ENCODE peak calls at places on chromosomes 4 and X, in six cellular contexts. Y is GM12865, Z is C1 segment of cervical spinal cord, I is Peyer's patch, N is A549, C is immature natural killer cell. E is an unnamed sample.

GRCh38 chr4:121822796-121823504 is 733 bp downstream of the CCNA2 start:
- DNase-seq in I (peak), Z (no peak), Y (peak), C (no peak), N (peak), E (no peak)

GRCh38 chrX:65697915-65698796 is 30.7 kb downstream of the MSN start:
- DNase-seq in N (no peak), Y (peak), I (peak), Z (no peak), C (peak), E (no peak)

GRCh38 chrX:72053508-72053907 is 78.2 kb downstream of the RTL5 start:
- DNase-seq in C (no peak), I (no peak), Z (no peak), N (no peak), Y (no peak), E (no peak)

GRCh38 chr4:122798101-122798500 is 28.5 kb upstream of the FGF2 start:
- DNase-seq in N (peak), Z (no peak), C (no peak), Y (peak), I (no peak), E (peak)

GRCh38 chr4:2860391-2861348 is 17.0 kb downstream of the ADD1 start:
- DNase-seq in I (no peak), N (no peak), Z (no peak), Y (no peak), C (no peak), E (no peak)

GRCh38 chrX:119690921-119691716 is 1.8 kb downstream of the SEPTIN6 start:
- DNase-seq in Z (no peak), C (no peak), N (no peak), I (no peak), Y (peak), E (no peak)

GRCh38 chrX:149937881-149938426 is 337 bp downstream of the EOLA2 start:
- DNase-seq in I (peak), C (no peak), Z (no peak), Y (peak), N (no peak), E (no peak)

GRCh38 chr4:183636488-183636887 is 22.5 kb downstream of the RWDD4 start:
- DNase-seq in N (peak), C (no peak), I (no peak), Z (no peak), Y (no peak), E (no peak)

GRCh38 chr4:108454227-108454626 is 166.1 kb upstream of the RPL34 start:
- DNase-seq in C (no peak), N (no peak), I (no peak), Z (no peak), Y (no peak), E (no peak)

GRCh38 chr4:164935363-164935762 is 42.1 kb downstream of the TRIM61 start:
- DNase-seq in I (no peak), C (no peak), N (no peak), Y (peak), Z (no peak), E (no peak)

GRCh38 chrX:54386314-54386713 is 28.5 kb upstream of the WNK3 start:
- DNase-seq in I (no peak), Z (no peak), C (no peak), Y (no peak), N (no peak), E (no peak)

GRCh38 chrX:121832446-121832845 is 785.0 kb downstream of the GLUD2 start:
- DNase-seq in Y (no peak), Z (no peak), I (no peak), C (no peak), N (no peak), E (no peak)

E was measured in breast epithelium.